ENCODE peak calls at places on chromosomes 12 and 14, in eight cellular contexts. V is adrenal gland, J is transverse colon, W is upper lobe of left lung, E is A549, Y is heart left ventricle, I is GM12878, H is ovary. B is an unnamed sample.

GRCh38 chr14:79639638-79640037 is 571.7 kb downstream of the DIO2 start:
- DNase-seq in Y (no peak), H (no peak), I (no peak), E (no peak), J (no peak), V (no peak), W (no peak), B (no peak)

GRCh38 chr14:93008381-93008780 is 85.4 kb downstream of the CHGA start:
- DNase-seq in Y (no peak), J (no peak), W (peak), H (no peak), V (peak), E (no peak), I (no peak), B (no peak)

GRCh38 chr14:94173885-94174621 is at the start of gene PPP4R4:
- DNase-seq in H (peak), V (peak), J (peak), Y (peak), I (no peak), W (peak), E (peak), B (peak)

GRCh38 chr12:113070117-113070906 is 13.8 kb downstream of the DTX1 start:
- DNase-seq in E (no peak), I (no peak), J (peak), V (no peak), W (peak), H (no peak), Y (peak), B (no peak)

GRCh38 chr14:23237772-23238594 is at the start of gene RNF212B:
- DNase-seq in H (peak), J (peak), I (no peak), V (peak), Y (peak), E (peak), W (peak), B (peak)

GRCh38 chr14:102532204-102532658 is 22.7 kb upstream of the ANKRD9 start:
- DNase-seq in Y (no peak), H (no peak), I (no peak), V (no peak), W (no peak), E (peak), J (no peak), B (no peak)

GRCh38 chr14:81400202-81400678 is at the start of gene STON2:
- DNase-seq in J (peak), W (no peak), V (peak), E (peak), I (no peak), Y (no peak), H (no peak), B (peak)

GRCh38 chr14:104081951-104082464 is 3.5 kb upstream of the ASPG start:
- DNase-seq in J (no peak), I (no peak), E (no peak), Y (no peak), H (no peak), W (peak), V (peak), B (no peak)

GRCh38 chr12:49330631-49331359 is 6.2 kb downstream of the C1QL4 start:
- DNase-seq in W (no peak), I (no peak), V (no peak), H (no peak), J (no peak), Y (no peak), E (no peak), B (no peak)

GRCh38 chr14:100376751-100377171 is 53.6 kb downstream of the SLC25A47 start:
- DNase-seq in Y (no peak), E (peak), H (no peak), J (no peak), V (peak), I (no peak), W (no peak), B (no peak)

GRCh38 chr14:60327447-60328331 is 78.7 kb downstream of the PPM1A start:
- DNase-seq in I (peak), Y (peak), E (peak), H (no peak), W (peak), J (peak), V (no peak), B (no peak)

GRCh38 chr12:66688836-66689439 is 10.1 kb upstream of the GRIP1 start:
- DNase-seq in J (peak), E (peak), I (no peak), Y (peak), H (no peak), W (no peak), V (peak), B (no peak)

GRCh38 chr14:61560323-61560722 is 135.0 kb upstream of the HIF1A start:
- DNase-seq in I (no peak), Y (no peak), J (no peak), V (no peak), H (no peak), W (no peak), E (peak), B (no peak)

GRCh38 chr14:51444381-51445000 is 204.4 kb downstream of the TMX1 start:
- DNase-seq in V (no peak), E (no peak), W (no peak), J (no peak), Y (no peak), H (no peak), I (no peak), B (no peak)

GRCh38 chr14:74389980-74390379 is 36.0 kb downstream of the SYNDIG1L start:
- DNase-seq in E (no peak), V (no peak), H (no peak), W (no peak), J (no peak), Y (no peak), I (no peak), B (no peak)

GRCh38 chr12:1922075-1922709 is 3.7 kb upstream of the CACNA2D4 start:
- DNase-seq in I (no peak), E (no peak), H (no peak), W (peak), V (peak), Y (no peak), J (peak), B (no peak)

GRCh38 chr14:93994919-93995682 is 2.0 kb upstream of the CCDC197 start:
- DNase-seq in V (peak), I (no peak), H (peak), W (no peak), Y (peak), J (peak), E (peak), B (no peak)

GRCh38 chr14:94041551-94042346 is 15.6 kb downstream of the OTUB2 start:
- DNase-seq in W (peak), V (no peak), Y (peak), J (no peak), E (no peak), I (no peak), H (no peak), B (no peak)

GRCh38 chr14:36652542-36653201 is 9.0 kb upstream of the PAX9 start:
- DNase-seq in E (no peak), J (no peak), H (no peak), Y (no peak), V (no peak), W (no peak), I (no peak), B (no peak)

GRCh38 chr12:57242329-57242690 is 8.7 kb downstream of the STAC3 start:
- DNase-seq in Y (peak), H (no peak), E (no peak), J (peak), W (peak), I (no peak), V (no peak), B (no peak)

GRCh38 chr12:122845865-122846621 is 10.8 kb downstream of the HIP1R start:
- DNase-seq in I (no peak), V (peak), H (no peak), J (no peak), W (no peak), Y (no peak), E (no peak), B (no peak)

GRCh38 chr12:100801335-100801734 is 6.8 kb downstream of the ANO4 start:
- DNase-seq in J (no peak), W (no peak), I (no peak), Y (no peak), V (no peak), E (no peak), H (no peak), B (no peak)

GRCh38 chr14:94174622-94175402 is 690 bp downstream of the PPP4R4 start:
- DNase-seq in I (no peak), E (no peak), H (peak), W (no peak), J (no peak), Y (peak), V (peak), B (peak)

GRCh38 chr12:53224897-53225634 is 6.9 kb downstream of the RARG start:
- DNase-seq in E (no peak), W (no peak), I (no peak), J (no peak), H (no peak), V (no peak), Y (no peak), B (no peak)

GRCh38 chr12:53223391-53224267 is 8.4 kb downstream of the RARG start:
- DNase-seq in H (no peak), I (no peak), E (no peak), J (no peak), W (peak), V (no peak), Y (peak), B (no peak)

GRCh38 chr12:53223006-53223305 is 9.1 kb downstream of the RARG start:
- DNase-seq in H (no peak), E (no peak), V (no peak), I (no peak), Y (no peak), W (no peak), J (no peak), B (no peak)

GRCh38 chr12:53225635-53226424 is 6.2 kb downstream of the RARG start:
- DNase-seq in Y (no peak), W (no peak), H (no peak), V (no peak), E (no peak), I (no peak), J (no peak), B (no peak)

DNA sequence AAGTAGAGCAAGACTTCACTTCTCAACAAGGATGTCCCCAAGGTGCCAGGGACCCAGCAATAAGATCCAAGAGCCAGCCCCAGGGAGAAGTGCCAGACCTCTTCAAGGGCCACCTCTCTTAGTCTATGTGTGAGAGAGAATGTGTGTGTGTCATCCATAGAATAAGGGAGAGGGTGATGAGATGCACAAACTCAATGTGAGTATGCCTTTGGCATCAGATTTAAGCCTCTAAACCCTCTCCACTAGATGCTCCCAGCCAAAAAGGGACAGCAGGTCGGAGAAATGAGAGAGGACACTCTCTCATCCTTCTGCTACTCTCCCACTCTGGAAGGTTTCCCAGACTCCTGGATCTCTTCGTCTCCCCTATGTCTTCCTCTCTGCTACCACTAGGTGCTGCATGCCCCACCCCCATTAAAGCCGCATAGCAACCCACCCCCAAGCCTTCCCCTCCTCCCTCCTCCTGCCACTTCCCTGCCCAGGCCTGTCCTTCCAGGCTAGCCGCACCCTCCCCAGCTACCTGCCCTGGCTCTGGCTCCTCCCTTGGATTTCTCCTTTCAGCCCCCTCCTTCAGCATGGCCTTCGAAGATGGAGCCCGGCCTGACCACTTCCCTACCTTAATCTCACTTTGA is 7.6 kb downstream of the RARG start:
- DNase-seq in H (no peak), W (no peak), V (no peak), Y (no peak), J (no peak), E (peak), I (no peak), B (no peak)
- H3K4me3 ChIP-seq in H (no peak), W (no peak), V (no peak), Y (no peak), J (no peak), E (no peak), I (no peak), B (no peak)

DNA sequence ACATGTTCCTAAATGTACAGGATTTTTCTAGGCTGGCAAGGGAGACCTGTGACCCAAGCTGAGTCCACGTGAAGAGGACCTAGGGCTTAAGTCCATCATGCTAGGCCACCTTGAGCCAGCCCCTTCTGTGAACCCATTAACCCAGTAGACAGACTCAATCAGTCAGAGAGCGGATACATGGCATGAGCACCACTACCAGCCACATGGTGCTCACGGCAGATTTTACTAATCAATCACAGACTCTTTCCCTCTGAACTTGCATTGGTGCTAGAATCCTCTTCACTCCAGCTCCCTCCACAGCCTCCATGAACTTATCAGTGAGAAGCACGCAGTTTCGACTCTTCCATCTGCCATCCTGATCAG is 9.0 kb downstream of the PHETA1 start:
- DNase-seq in H (no peak), E (no peak), V (no peak), J (no peak), Y (no peak), W (no peak), I (no peak), B (no peak)
- TF ChIP-seq POLR2A in H (no peak), E (no peak), V (no peak), J (no peak), Y (no peak), W (no peak), I (no peak), B (no peak)

GRCh38 chr12:55651314-55651703 is 14.6 kb downstream of the OR10P1 start:
- DNase-seq in H (no peak), I (no peak), Y (no peak), E (no peak), V (no peak), J (no peak), W (no peak), B (peak)

GRCh38 chr12:55652352-55652751 is 15.7 kb downstream of the OR10P1 start:
- DNase-seq in J (no peak), W (no peak), V (no peak), E (no peak), H (no peak), Y (no peak), I (no peak), B (no peak)

GRCh38 chr12:55654506-55655224 is 18.0 kb downstream of the OR10P1 start:
- DNase-seq in V (no peak), E (no peak), J (no peak), I (no peak), H (no peak), W (no peak), Y (no peak), B (no peak)

GRCh38 chr12:55657282-55657681 is 20.6 kb downstream of the OR10P1 start:
- DNase-seq in I (no peak), V (no peak), H (no peak), W (no peak), J (no peak), Y (no peak), E (no peak), B (no peak)

DNA sequence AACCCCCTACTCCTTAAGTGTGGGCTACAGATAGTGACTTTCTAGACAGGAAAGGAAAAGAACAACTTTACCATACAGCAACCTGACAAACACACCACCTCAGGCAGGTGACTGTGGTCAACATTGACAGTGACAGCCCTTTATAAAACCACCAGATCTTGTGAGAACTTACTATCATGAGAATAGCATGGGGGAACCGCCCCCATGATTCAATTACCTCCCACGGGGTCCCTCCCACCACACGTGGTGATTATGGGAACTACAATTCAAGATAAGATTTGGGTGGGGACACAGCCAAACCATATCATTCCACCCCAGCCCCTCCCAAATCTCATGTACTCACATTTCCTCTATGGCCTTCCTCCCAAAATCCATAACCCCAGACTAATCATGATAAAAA is 16.3 kb downstream of the OR10P1 start:
- DNase-seq in Y (no peak), J (no peak), I (no peak), V (no peak), H (no peak), E (no peak), W (no peak), B (no peak)
- TF ChIP-seq CTCF in Y (no peak), J (no peak), I (no peak), V (no peak), H (no peak), E (no peak), W (no peak), B (no peak)

GRCh38 chr14:68172216-68172615 is 352.6 kb downstream of the RAD51B start:
- DNase-seq in Y (no peak), V (no peak), I (no peak), J (no peak), H (no peak), E (peak), W (no peak), B (no peak)
- H3K4me3 ChIP-seq in Y (no peak), V (no peak), I (no peak), J (no peak), H (no peak), E (no peak), W (no peak), B (no peak)

DNA sequence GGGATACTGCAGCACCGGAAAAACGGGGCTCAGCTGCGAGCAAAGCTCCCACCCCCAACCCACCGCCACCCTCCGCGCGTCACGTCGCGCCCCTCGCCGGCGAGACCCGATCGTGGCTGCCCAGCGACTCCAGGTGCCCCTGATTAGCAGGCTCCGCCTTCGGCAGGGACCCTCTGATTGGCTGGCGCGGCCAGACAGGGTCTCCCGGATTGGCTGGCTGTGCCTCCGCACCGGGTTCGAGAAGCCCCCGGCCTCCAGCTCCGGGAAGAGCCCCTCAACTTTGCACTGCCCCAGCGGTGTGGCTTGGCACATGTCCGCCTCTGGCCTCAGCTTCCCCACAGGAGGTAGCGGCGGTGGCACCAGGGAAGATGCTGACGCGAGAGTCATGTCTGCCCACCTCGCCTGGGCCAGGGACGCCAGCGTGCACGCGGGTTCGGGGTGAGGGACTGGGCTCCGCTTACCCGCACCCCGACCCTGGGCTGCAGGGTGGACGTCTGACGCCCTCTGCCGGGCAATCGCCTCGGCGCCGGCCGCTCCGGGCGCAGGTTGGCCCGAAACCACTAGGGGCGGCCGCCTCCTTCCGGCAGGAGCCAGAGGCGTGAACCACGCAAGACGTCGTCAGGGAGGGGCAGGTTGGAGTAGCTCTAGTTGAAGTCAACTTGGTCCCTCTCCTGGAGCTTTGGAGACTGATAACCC is 496 bp upstream of the RHOF start:
- DNase-seq in J (peak), V (peak), W (peak), E (peak), H (peak), Y (peak), I (peak), B (peak)
- TF ChIP-seq POLR2A in J (peak), V (peak), W (no peak), E (no peak), H (peak), Y (no peak), I (peak), B (no peak)

GRCh38 chr12:42104087-42104486 is 40.6 kb downstream of the GXYLT1 start:
- DNase-seq in V (no peak), J (no peak), W (no peak), Y (no peak), I (no peak), E (no peak), H (no peak), B (no peak)
- TF ChIP-seq CTCF in V (no peak), J (peak), W (no peak), Y (peak), I (peak), E (peak), H (no peak), B (no peak)

DNA sequence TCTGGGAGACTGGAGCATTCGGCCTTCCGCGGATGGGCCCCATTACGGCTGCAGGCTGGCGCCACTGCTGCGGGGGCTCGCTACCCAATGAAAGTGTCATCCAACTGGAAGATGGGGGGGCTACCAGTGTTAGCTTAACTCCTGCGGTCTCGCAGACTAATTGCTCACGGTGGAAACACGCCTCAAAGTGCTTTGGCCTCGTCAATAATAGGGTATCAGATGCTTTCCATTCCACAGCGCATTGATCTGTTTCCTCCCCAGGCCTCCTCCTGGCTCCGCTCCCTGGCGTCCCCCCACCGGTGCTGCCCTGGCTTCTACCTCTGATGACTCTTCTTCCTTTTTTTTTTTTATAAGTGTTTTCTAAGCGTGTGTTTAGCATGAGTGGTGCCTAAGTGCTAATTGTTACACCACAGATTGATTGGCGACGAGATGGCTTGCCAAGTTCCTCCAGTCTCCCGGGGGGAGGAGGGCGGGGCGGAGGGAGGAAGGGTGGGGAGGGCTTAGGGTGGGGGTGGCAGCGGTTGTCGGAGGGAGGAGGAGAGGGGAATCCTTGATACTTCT is 678.2 kb downstream of the MED13L start:
- DNase-seq in V (no peak), Y (peak), J (peak), H (no peak), I (no peak), E (no peak), W (peak), B (no peak)
- H3K4me3 ChIP-seq in V (no peak), Y (no peak), J (no peak), H (no peak), I (no peak), E (no peak), W (peak), B (no peak)

GRCh38 chr12:27555316-27555715 is 31.3 kb downstream of the PPFIBP1 start:
- DNase-seq in E (no peak), V (no peak), Y (no peak), H (no peak), J (no peak), W (no peak), I (no peak), B (no peak)

GRCh38 chr12:27552235-27552634 is 28.2 kb downstream of the PPFIBP1 start:
- DNase-seq in V (no peak), W (no peak), E (no peak), H (no peak), J (no peak), Y (no peak), I (no peak), B (no peak)

GRCh38 chr12:27552886-27553560 is 29.0 kb downstream of the PPFIBP1 start:
- DNase-seq in E (no peak), W (no peak), H (no peak), J (no peak), Y (no peak), V (no peak), I (no peak), B (no peak)

GRCh38 chr12:27554421-27555186 is 30.6 kb downstream of the PPFIBP1 start:
- DNase-seq in H (peak), Y (peak), E (peak), V (peak), I (no peak), J (peak), W (no peak), B (peak)

GRCh38 chr12:27554003-27554402 is 30.0 kb downstream of the PPFIBP1 start:
- DNase-seq in V (no peak), H (no peak), E (no peak), Y (no peak), J (no peak), I (no peak), W (no peak), B (no peak)
- TF ChIP-seq POLR2A in V (no peak), H (no peak), E (no peak), Y (no peak), J (no peak), I (no peak), W (no peak), B (no peak)